ENCODE peak calls at places on chromosomes 2 and 18, in four cellular contexts. J is heart right ventricle; K is CD4-positive, CD25-positive, alpha-beta regulatory T cell; L is sigmoid colon. W is an unnamed sample.

GRCh38 chr2:137228566-137228965 is 463.2 kb downstream of the THSD7B start:
- DNase-seq in J (no peak), K (no peak), L (no peak), W (no peak)

GRCh38 chr2:101831351-101831865 is 133.9 kb downstream of the MAP4K4 start:
- DNase-seq in J (peak; percentile 59), K (peak; percentile 60), L (peak; percentile 84), W (peak; percentile 41)

GRCh38 chr2:71799013-71799575 is 345.7 kb downstream of the DYSF start:
- DNase-seq in J (no peak), K (no peak), L (no peak), W (no peak)

GRCh38 chr2:230757476-230757875 is 44.8 kb downstream of the CAB39 start:
- DNase-seq in J (no peak), K (no peak), L (no peak), W (no peak)

GRCh38 chr2:235920216-235920615 is 248.0 kb downstream of the GBX2 start:
- DNase-seq in J (no peak), K (no peak), L (no peak), W (no peak)

GRCh38 chr2:8298783-8299182 is 383.1 kb upstream of the ID2 start:
- DNase-seq in J (no peak), K (no peak), L (peak; percentile 71), W (no peak)

GRCh38 chr2:224405412-224405811 is 3.5 kb upstream of the FAM124B start:
- DNase-seq in J (no peak), K (no peak), L (no peak), W (no peak)

GRCh38 chr2:176612736-176613135 is 343.5 kb downstream of the MTX2 start:
- DNase-seq in J (no peak), K (no peak), L (no peak), W (peak; percentile 74)

GRCh38 chr18:43271593-43272432 is 5.5 kb downstream of the SYT4 start:
- DNase-seq in J (no peak), K (peak; percentile 21), L (no peak), W (no peak)

GRCh38 chr18:59249186-59249774 is 24.0 kb downstream of the RAX start:
- DNase-seq in J (no peak), K (peak; percentile 19), L (no peak), W (peak; percentile 32)

GRCh38 chr2:11203480-11203879 is 48.2 kb downstream of the SLC66A3 start:
- DNase-seq in J (no peak), K (no peak), L (no peak), W (no peak)

GRCh38 chr2:232338759-232339106 is 39.8 kb upstream of the ALPP start:
- DNase-seq in J (no peak), K (no peak), L (peak; percentile 53), W (no peak)

GRCh38 chr18:35215026-35215425 is 25.8 kb upstream of the ZNF397 start:
- DNase-seq in J (no peak), K (no peak), L (no peak), W (no peak)

GRCh38 chr2:6372317-6372903 is 493.3 kb downstream of the CMPK2 start:
- DNase-seq in J (no peak), K (no peak), L (no peak), W (peak; percentile 19)

GRCh38 chr2:207599641-207600040 is 25.6 kb downstream of the METTL21A start:
- DNase-seq in J (no peak), K (no peak), L (no peak), W (no peak)

GRCh38 chr18:13244135-13244534 is 25.6 kb downstream of the LDLRAD4 start:
- DNase-seq in J (no peak), K (no peak), L (no peak), W (no peak)

GRCh38 chr2:129240061-129240460 is 739.4 kb upstream of the RAB6C start:
- DNase-seq in J (no peak), K (no peak), L (no peak), W (no peak)

GRCh38 chr2:180644709-180645108 is 335.7 kb upstream of the UBE2E3 start:
- DNase-seq in J (no peak), K (no peak), L (no peak), W (no peak)

GRCh38 chr18:74281639-74282358 is 10.0 kb downstream of the CYB5A start:
- DNase-seq in J (no peak), K (no peak), L (peak; percentile 76), W (no peak)

GRCh38 chr2:590214-591175 is 86.7 kb downstream of the TMEM18 start:
- DNase-seq in J (no peak), K (no peak), L (no peak), W (no peak)

GRCh38 chr2:194618432-194618831 is 1038.6 kb upstream of the SLC39A10 start:
- DNase-seq in J (no peak), K (no peak), L (no peak), W (no peak)

GRCh38 chr2:234403074-234403473 is 93.8 kb downstream of the ARL4C start:
- DNase-seq in J (no peak), K (no peak), L (no peak), W (peak; percentile 75)

GRCh38 chr18:76425299-76426101 is 69.5 kb downstream of the ZNF516 start:
- DNase-seq in J (no peak), K (no peak), L (peak; percentile 56), W (no peak)

GRCh38 chr2:71000780-71001591 is 6.3 kb upstream of the TEX261 start:
- DNase-seq in J (peak; percentile 76), K (peak; percentile 80), L (peak; percentile 83), W (peak; percentile 64)

GRCh38 chr18:2878656-2879330 is 32.0 kb downstream of the EMILIN2 start:
- DNase-seq in J (no peak), K (no peak), L (no peak), W (no peak)

GRCh38 chr2:208142255-208142924 is 3.6 kb downstream of the CRYGB start:
- DNase-seq in J (no peak), K (no peak), L (no peak), W (no peak)

GRCh38 chr2:50620783-50621182 is 411.1 kb downstream of the NRXN1 start:
- DNase-seq in J (no peak), K (no peak), L (no peak), W (no peak)

GRCh38 chr2:96962567-96963203 is 23.7 kb downstream of the FAM178B start:
- DNase-seq in J (no peak), K (peak; percentile 95), L (no peak), W (no peak)

GRCh38 chr2:26238301-26238958 is 6.0 kb downstream of the HADHA start:
- DNase-seq in J (no peak), K (no peak), L (no peak), W (no peak)

GRCh38 chr2:101502095-101502494 is 27.2 kb upstream of the RFX8 start:
- DNase-seq in J (no peak), K (no peak), L (no peak), W (no peak)

GRCh38 chr2:96970248-96970875 is 16.0 kb downstream of the FAM178B start:
- DNase-seq in J (no peak), K (no peak), L (no peak), W (no peak)

GRCh38 chr2:122516775-122517174 is 761.3 kb downstream of the TSN start:
- DNase-seq in J (no peak), K (no peak), L (no peak), W (no peak)

GRCh38 chr18:59267511-59268126 is 5.6 kb downstream of the RAX start:
- DNase-seq in J (no peak), K (no peak), L (no peak), W (peak; percentile 8)

GRCh38 chr2:160351978-160352377 is 141.6 kb downstream of the RBMS1 start:
- DNase-seq in J (no peak), K (no peak), L (no peak), W (no peak)

GRCh38 chr2:224847961-224848850 is 132.0 kb upstream of the CCDC195 start:
- DNase-seq in J (no peak), K (no peak), L (no peak), W (peak; percentile 84)

GRCh38 chr2:162090109-162090508 is 16.1 kb upstream of the DPP4 start:
- DNase-seq in J (no peak), K (no peak), L (no peak), W (no peak)

GRCh38 chr2:27973592-27973991 is 83.1 kb downstream of the BABAM2 start:
- DNase-seq in J (no peak), K (no peak), L (no peak), W (no peak)

GRCh38 chr2:85275984-85276540 is 51.7 kb downstream of the TGOLN2 start:
- DNase-seq in J (no peak), K (no peak), L (no peak), W (no peak)
- H3K4me3 ChIP-seq in J (no peak overlapping the region), K (no peak overlapping the region), L (no peak overlapping the region), W (no peak overlapping the region)

GRCh38 chr2:118292991-118293390 is 204.7 kb downstream of the INSIG2 start:
- DNase-seq in J (no peak), K (no peak), L (no peak), W (no peak)
- H3K9me3 ChIP-seq in J (no peaks in the 10 kb centered on the region), K (no peaks in the 10 kb centered on the region), L (no peaks in the 10 kb centered on the region), W (no peaks in the 10 kb centered on the region)

DNA sequence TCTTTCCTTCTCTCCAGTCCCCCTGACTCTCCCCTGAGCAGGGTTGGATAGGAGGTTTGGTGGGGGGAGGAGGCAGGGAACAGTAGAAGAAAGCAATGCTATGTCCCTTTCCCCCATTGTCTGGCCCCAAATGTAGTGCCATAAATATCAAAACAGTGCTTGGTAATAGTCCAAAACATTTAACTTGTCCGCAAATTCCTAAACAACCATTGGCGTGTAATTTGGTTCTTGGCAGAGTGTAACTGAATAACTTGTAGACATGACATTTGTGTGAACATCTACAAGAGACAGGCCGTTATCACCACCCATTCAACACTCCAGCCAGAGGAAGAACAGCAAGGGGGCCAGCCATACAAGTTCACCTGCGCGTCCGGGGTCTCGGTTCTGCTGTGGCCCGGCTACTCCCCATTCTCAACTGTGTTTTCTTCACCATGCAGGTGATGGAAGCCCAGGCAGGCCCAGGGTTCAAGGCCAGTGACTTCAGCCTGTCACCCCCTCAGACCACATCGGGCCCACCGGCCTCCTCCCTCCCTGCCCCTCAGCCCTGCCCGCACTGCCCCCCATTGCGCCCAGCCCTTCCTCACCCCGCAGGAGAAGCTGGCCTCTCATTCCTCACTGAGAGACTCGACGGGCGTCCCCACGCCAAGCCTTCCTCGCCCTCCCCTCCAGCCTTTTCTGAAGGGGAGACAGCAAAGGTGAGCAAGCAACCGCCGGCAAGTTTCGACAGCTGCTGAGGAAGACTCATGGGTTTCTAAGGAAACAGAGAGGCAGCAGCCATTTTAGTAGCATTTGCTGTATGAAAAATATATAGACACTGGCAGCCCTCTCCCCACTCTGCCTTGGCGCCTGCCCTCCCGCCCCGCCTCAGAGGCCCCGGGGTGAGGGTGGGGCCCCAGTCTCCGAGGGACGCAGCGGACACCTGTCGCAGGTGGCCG is 667 bp upstream of the RAPGEF4 start:
- DNase-seq in J (no peak), K (no peak), L (no peak), W (no peak)
- H3K4me3 ChIP-seq in J (peak overlapping the region; percentile 58), K (no peak overlapping the region), L (no peak overlapping the region), W (peak overlapping the region; percentile 27)

GRCh38 chr2:240523451-240524281 is 34.1 kb downstream of the ANKMY1 start:
- DNase-seq in J (no peak), K (no peak), L (no peak), W (no peak)
- H3K9me3 ChIP-seq in J (peaks cover 5% of the 10 kb centered on the region), K (peaks cover 2% of the 10 kb centered on the region), L (no peaks in the 10 kb centered on the region), W (peaks cover 19% of the 10 kb centered on the region)

GRCh38 chr18:26103579-26103978 is 13.2 kb upstream of the SS18 start:
- DNase-seq in J (no peak), K (peak; percentile 14), L (no peak), W (no peak)
- H3K4me3 ChIP-seq in J (no peak overlapping the region), K (no peak overlapping the region), L (no peak overlapping the region), W (no peak overlapping the region)

GRCh38 chr2:127377262-127377661 is 10.5 kb downstream of the MAP3K2 start:
- DNase-seq in J (no peak), K (no peak), L (no peak), W (no peak)
- H3K9me3 ChIP-seq in J (peaks cover 10% of the 10 kb centered on the region), K (no peaks in the 10 kb centered on the region), L (no peaks in the 10 kb centered on the region), W (peaks cover 11% of the 10 kb centered on the region)

GRCh38 chr2:223055140-223055539 is 3.1 kb downstream of the KCNE4 start:
- DNase-seq in J (no peak), K (no peak), L (no peak), W (no peak)
- H3K4me3 ChIP-seq in J (peak overlapping the region; percentile 61), K (no peak overlapping the region), L (no peak overlapping the region), W (no peak overlapping the region)

W was measured in MG63.